ENCODE peak calls at places on chromosome 7, in six cellular contexts. G is tibial nerve; D is fibroblast of the conjunctiva; Q is activated naive CD4-positive, alpha-beta T cell treated with anti-CD3 and anti-CD28 coated beads, Interleukin-2, amount 10 ng/mL, durations not matched to agents 7 days and 5 days; K is AG08395; H is RCC 7860. J is an unnamed sample.
A peak's percentile ranks its signal among the peaks of the same experiment; 100 is the strongest.

GRCh38 chr7:137343483-137343841 is at the start of gene PTN:
- DNase-seq in H (no peak), Q (no peak), D (no peak), G (no peak), K (peak; percentile 49), J (no peak)

GRCh38 chr7:996089-996872 is 13.3 kb downstream of the CYP2W1 start:
- DNase-seq in D (no peak), Q (no peak), G (no peak), K (no peak), H (no peak), J (no peak)

GRCh38 chr7:105656922-105657521 is 75.7 kb upstream of the EFCAB10 start:
- DNase-seq in G (peak; percentile 40), K (peak; percentile 39), Q (peak; percentile 77), H (no peak), D (no peak), J (peak; percentile 55)

GRCh38 chr7:22629056-22629455 is 97.9 kb upstream of the IL6 start:
- DNase-seq in Q (no peak), G (no peak), D (no peak), K (no peak), H (no peak), J (no peak)

GRCh38 chr7:1800876-1801275 is 130.8 kb downstream of the ELFN1 start:
- DNase-seq in Q (no peak), D (no peak), G (no peak), K (peak; percentile 19), H (no peak), J (no peak)

GRCh38 chr7:91263359-91264082 is 712 bp upstream of the FZD1 start:
- DNase-seq in H (no peak), Q (no peak), G (no peak), K (peak; percentile 27), D (no peak), J (no peak)

GRCh38 chr7:101927389-101928306 is 110.2 kb downstream of the CUX1 start:
- DNase-seq in K (no peak), H (no peak), Q (no peak), G (no peak), D (no peak), J (no peak)

GRCh38 chr7:45646996-45647411 is 72.8 kb downstream of the ADCY1 start:
- DNase-seq in K (peak; percentile 70), Q (no peak), D (no peak), H (no peak), G (no peak), J (no peak)

GRCh38 chr7:35004531-35005096 is 32.7 kb downstream of the DPY19L1 start:
- DNase-seq in G (no peak), K (peak; percentile 2), Q (no peak), D (no peak), H (peak; percentile 59), J (no peak)